ENCODE peak calls at places on chromosomes 2 and 18, in four cellular contexts. N is breast epithelium, R is cardiac fibroblast, Y is AG04450. W is an unnamed sample.

GRCh38 chr2:46014911-46015654 is 282.1 kb upstream of the EPAS1 start:
- DNase-seq in N (no peak), R (peak), Y (no peak), W (no peak)

GRCh38 chr2:8540552-8541055 is 141.3 kb upstream of the ID2 start:
- DNase-seq in N (no peak), R (no peak), Y (no peak), W (no peak)

GRCh38 chr2:230865324-230865765 is 603 bp downstream of the ITM2C start:
- DNase-seq in N (no peak), R (peak), Y (no peak), W (no peak)

GRCh38 chr18:49178736-49179135 is 228.0 kb upstream of the SMAD7 start:
- DNase-seq in N (no peak), R (peak), Y (no peak), W (no peak)

GRCh38 chr2:1769703-1770422 is 25.5 kb upstream of the PXDN start:
- DNase-seq in N (peak), R (peak), Y (no peak), W (no peak)

GRCh38 chr2:131035112-131035825 is 58.0 kb downstream of the FAM168B start:
- DNase-seq in N (peak), R (no peak), Y (no peak), W (no peak)

GRCh38 chr2:104286806-104287205 is 567.1 kb upstream of the POU3F3 start:
- DNase-seq in N (no peak), R (no peak), Y (no peak), W (no peak)

GRCh38 chr2:191555092-191555742 is 122.7 kb upstream of the NABP1 start:
- DNase-seq in N (peak), R (peak), Y (peak), W (peak)

GRCh38 chr2:85433511-85434089 is 15.1 kb downstream of the SH2D6 start:
- DNase-seq in N (peak), R (peak), Y (peak), W (peak)

GRCh38 chr2:41068740-41069139 is 616.9 kb upstream of the SLC8A1 start:
- DNase-seq in N (no peak), R (no peak), Y (no peak), W (no peak)

GRCh38 chr2:45623120-45623519 is 12.1 kb upstream of the SRBD1 start:
- DNase-seq in N (no peak), R (no peak), Y (no peak), W (no peak)

GRCh38 chr2:178951266-178952006 is 98.5 kb downstream of the CCDC141 start:
- DNase-seq in N (no peak), R (no peak), Y (no peak), W (no peak)

GRCh38 chr2:149858214-149858613 is 270.6 kb upstream of the MMADHC start:
- DNase-seq in N (no peak), R (peak), Y (no peak), W (no peak)

DNA sequence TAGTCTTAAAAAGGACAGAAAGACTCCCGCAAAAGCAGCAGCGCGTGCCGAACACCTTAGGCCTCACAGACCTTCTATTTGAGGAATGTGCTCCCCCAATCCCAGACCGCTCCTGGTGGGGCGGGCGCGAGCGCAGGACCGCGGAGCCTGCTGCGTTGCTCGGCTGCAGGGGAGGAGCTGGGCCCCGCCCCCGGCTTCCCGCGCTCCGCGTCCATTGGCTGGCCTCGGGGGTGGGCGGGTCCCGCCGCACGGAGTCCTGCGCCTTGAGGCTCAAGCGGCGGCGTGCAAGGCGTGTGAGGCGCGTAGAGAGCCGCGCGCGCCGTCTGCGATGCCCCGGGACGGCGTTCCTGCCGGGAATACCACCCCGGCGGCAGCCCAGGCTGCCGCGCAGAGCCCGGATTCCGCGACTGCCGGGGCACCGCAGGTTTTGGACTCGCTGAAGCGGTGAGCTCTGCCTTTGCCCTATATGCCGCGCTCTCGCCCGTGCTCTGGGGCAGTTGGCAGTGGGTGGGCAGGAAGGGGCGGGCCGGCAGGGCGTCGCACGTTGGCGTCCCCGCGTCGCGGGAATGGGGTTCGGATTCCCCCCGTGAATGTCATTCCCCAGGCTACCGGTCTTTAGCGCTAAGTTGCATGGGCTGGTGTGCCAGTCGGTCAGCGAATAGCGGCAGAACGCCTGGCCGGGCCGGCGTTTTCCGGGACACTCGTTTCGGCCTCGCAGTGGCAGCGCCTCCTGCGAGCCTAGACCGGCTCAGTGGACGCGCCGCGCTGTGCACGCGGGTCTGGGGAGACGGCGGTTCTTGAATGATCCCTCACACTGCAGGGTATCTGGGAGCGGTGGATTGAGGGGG is 49.6 kb upstream of the PAIP2B start:
- DNase-seq in N (peak), R (peak), Y (peak), W (peak)
- TF ChIP-seq CTCF in N (no peak), R (peak), Y (no peak), W (peak)

DNA sequence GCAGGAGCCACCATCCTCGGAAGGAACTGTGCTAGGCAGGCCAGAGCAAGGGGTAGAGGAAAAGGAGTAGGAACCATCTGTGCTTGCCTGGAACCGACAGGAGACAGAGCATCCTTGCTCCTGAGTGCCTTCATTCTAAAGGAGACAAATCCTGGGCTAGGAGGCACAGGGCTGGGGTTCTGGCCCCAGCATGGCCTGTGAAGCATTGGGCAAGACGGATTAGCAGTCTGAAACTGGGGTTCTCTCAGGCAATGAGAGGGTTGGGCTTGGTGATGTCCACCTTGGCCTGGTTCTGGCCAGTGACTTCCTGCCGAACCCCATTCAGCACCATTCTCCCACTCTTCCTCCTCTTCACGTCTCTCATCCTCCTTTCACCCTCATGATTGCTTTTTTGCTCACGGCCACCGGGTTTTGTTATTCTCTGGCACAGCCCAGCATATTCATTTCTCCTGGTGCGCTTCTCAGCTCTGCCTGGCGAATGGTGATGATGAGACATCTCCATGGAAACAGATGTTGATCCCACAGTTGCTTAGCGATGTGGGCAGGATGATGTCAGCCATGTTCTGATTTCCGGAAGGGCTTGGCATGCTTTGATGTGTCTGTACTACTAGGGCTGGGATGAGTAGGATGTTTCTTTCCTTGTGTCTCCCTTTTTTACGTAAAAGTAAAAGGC is 127.7 kb downstream of the CAPN13 start:
- DNase-seq in N (no peak), R (peak), Y (no peak), W (no peak)
- TF ChIP-seq CTCF in N (no peak), R (no peak), Y (no peak), W (no peak)

GRCh38 chr2:237665713-237666143 is 38.3 kb downstream of the LRRFIP1 start:
- DNase-seq in N (no peak), R (no peak), Y (no peak), W (no peak)
- TF ChIP-seq CTCF in N (no peak), R (no peak), Y (peak), W (no peak)

GRCh38 chr2:150909613-150910012 is 352.1 kb downstream of the RBM43 start:
- DNase-seq in N (no peak), R (no peak), Y (no peak), W (no peak)
- TF ChIP-seq CTCF in N (no peak), R (peak), Y (no peak), W (no peak)

GRCh38 chr18:28113271-28114023 is 63.5 kb downstream of the CDH2 start:
- DNase-seq in N (no peak), R (no peak), Y (no peak), W (no peak)
- TF ChIP-seq CTCF in N (no peak), R (no peak), Y (no peak), W (no peak)

GRCh38 chr2:72579595-72580180 is 246.1 kb downstream of the EXOC6B start:
- DNase-seq in N (no peak), R (peak), Y (peak), W (peak)
- TF ChIP-seq CTCF in N (peak), R (peak), Y (peak), W (peak)

DNA sequence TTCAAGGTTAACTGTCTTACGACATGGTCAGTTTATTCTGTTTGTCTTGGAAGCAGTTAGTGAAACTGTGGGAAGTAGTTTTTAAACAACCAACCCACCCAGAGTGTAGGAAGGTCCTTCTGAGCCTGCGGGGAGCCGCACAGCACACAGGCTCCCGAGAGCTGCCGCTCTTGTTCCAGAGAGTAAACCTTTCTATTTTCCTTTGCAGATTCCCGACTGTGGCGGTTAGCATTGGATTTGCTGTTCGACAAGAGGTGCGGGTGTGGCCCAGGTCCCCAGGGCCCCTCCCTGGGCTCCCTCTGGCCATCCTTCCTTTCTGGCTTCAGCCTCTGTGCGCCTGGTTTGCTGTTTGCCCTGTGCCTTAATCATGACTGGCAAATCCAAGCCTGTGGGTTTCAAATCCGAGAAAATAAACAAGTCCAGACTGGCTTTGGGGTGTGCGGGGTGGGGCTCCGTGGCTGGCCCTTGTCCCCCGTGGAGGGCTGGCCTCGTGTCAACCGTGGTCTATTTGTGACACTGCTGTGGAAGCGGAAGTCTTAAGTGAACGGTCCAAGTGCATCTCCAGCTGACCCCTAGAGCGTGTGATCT is 30.7 kb downstream of the IMPA2 start:
- DNase-seq in N (no peak), R (no peak), Y (no peak), W (no peak)
- TF ChIP-seq CTCF in N (no peak), R (no peak), Y (no peak), W (no peak)

GRCh38 chr2:26244479-26245230 is at the start of the genes HADHA and HADHB:
- DNase-seq in N (peak), R (peak), Y (peak), W (peak)
- TF ChIP-seq CTCF in N (peak), R (peak), Y (peak), W (peak)

DNA sequence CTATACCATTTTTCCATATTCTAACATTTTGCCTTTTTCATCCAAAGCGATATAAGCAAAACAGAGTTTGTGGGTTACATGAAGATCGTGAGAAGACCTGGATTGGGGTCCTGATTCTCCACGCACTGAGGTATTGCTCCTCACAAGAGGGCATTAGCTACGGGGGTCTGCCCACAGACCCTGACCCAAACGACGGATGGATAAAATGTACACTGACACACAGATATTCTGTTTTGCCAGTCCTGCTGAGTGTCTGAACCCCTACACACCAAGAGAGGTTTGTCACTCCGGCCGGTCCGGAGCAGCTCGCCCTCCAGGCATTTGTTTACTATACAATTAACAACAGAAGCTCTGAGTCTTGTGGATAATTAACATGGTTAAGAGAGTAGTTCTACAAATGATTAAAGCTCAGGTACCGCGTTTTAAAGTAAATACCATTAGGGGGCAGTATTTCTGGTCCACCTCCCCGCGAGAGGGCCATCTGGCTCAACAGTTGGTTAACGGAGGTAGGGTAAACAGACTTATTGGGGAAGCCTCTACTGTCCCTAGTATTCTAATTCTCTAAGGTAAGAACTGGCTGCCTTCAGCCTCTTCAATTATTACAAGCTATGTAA is 28.4 kb downstream of the SCYGR8 start:
- DNase-seq in N (no peak), R (no peak), Y (no peak), W (no peak)
- TF ChIP-seq CTCF in N (no peak), R (peak), Y (peak), W (no peak)